ENCODE peak calls at places on chromosomes 12 and 14, in five cellular contexts. One of them, this sample, is unnamed.

GRCh38 chr12:3045494-3045893 is 31.7 kb upstream of the TSPAN9 start:
- DNase-seq in endodermal cell: no peak
- DNase-seq in CD8-positive, alpha-beta memory T cell: no peak
- DNase-seq in left ventricle myocardium inferior: no peak
- DNase-seq in cardiac muscle cell: no peak
- DNase-seq in this sample: no peak

GRCh38 chr12:104549820-104550480 is 93.2 kb downstream of the CHST11 start:
- DNase-seq in endodermal cell: no peak
- DNase-seq in CD8-positive, alpha-beta memory T cell: no peak
- DNase-seq in left ventricle myocardium inferior: no peak
- DNase-seq in cardiac muscle cell: no peak
- DNase-seq in this sample: no peak

GRCh38 chr14:50813544-50813863 is 17.5 kb downstream of the NIN start:
- DNase-seq in endodermal cell: no peak
- DNase-seq in CD8-positive, alpha-beta memory T cell: peak; percentile 49
- DNase-seq in left ventricle myocardium inferior: no peak
- DNase-seq in cardiac muscle cell: no peak
- DNase-seq in this sample: no peak

GRCh38 chr12:54627304-54627703 is 7.4 kb downstream of the LACRT start:
- DNase-seq in endodermal cell: peak; percentile 26
- DNase-seq in CD8-positive, alpha-beta memory T cell: no peak
- DNase-seq in left ventricle myocardium inferior: no peak
- DNase-seq in cardiac muscle cell: no peak
- DNase-seq in this sample: no peak

GRCh38 chr14:100142073-100143040 is 17.1 kb downstream of the DEGS2 start:
- DNase-seq in endodermal cell: no peak
- DNase-seq in CD8-positive, alpha-beta memory T cell: no peak
- DNase-seq in left ventricle myocardium inferior: peak; percentile 51
- DNase-seq in cardiac muscle cell: no peak
- DNase-seq in this sample: peak; percentile 64

GRCh38 chr12:75162845-75163244 is 46.8 kb downstream of the KCNC2 start:
- DNase-seq in endodermal cell: no peak
- DNase-seq in CD8-positive, alpha-beta memory T cell: no peak
- DNase-seq in left ventricle myocardium inferior: no peak
- DNase-seq in cardiac muscle cell: no peak
- DNase-seq in this sample: no peak

GRCh38 chr12:15278816-15279658 is 43.3 kb upstream of the PTPRO start:
- DNase-seq in endodermal cell: no peak
- DNase-seq in CD8-positive, alpha-beta memory T cell: no peak
- DNase-seq in left ventricle myocardium inferior: peak; percentile 83
- DNase-seq in cardiac muscle cell: no peak
- DNase-seq in this sample: peak; percentile 44

GRCh38 chr12:85733984-85734383 is 102.2 kb downstream of the RASSF9 start:
- DNase-seq in endodermal cell: no peak
- DNase-seq in CD8-positive, alpha-beta memory T cell: no peak
- DNase-seq in left ventricle myocardium inferior: no peak
- DNase-seq in cardiac muscle cell: no peak
- DNase-seq in this sample: no peak

GRCh38 chr14:36510874-36511273 is 9.2 kb downstream of the NKX2-1 start:
- DNase-seq in endodermal cell: no peak
- DNase-seq in CD8-positive, alpha-beta memory T cell: no peak
- DNase-seq in left ventricle myocardium inferior: no peak
- DNase-seq in cardiac muscle cell: no peak
- DNase-seq in this sample: no peak

GRCh38 chr12:42819801-42820200 is 230.3 kb upstream of the PRICKLE1 start:
- DNase-seq in endodermal cell: no peak
- DNase-seq in CD8-positive, alpha-beta memory T cell: no peak
- DNase-seq in left ventricle myocardium inferior: no peak
- DNase-seq in cardiac muscle cell: no peak
- DNase-seq in this sample: peak; percentile 23

GRCh38 chr14:97021571-97022171 is 224.5 kb downstream of the VRK1 start:
- DNase-seq in endodermal cell: peak; percentile 61
- DNase-seq in CD8-positive, alpha-beta memory T cell: no peak
- DNase-seq in left ventricle myocardium inferior: no peak
- DNase-seq in cardiac muscle cell: no peak
- DNase-seq in this sample: peak; percentile 19

GRCh38 chr12:25653487-25654175 is 100.5 kb upstream of the LMNTD1 start:
- DNase-seq in endodermal cell: no peak
- DNase-seq in CD8-positive, alpha-beta memory T cell: no peak
- DNase-seq in left ventricle myocardium inferior: no peak
- DNase-seq in cardiac muscle cell: no peak
- DNase-seq in this sample: no peak

GRCh38 chr12:51821423-51822260 is 26.9 kb downstream of the FIGNL2 start:
- DNase-seq in endodermal cell: no peak
- DNase-seq in CD8-positive, alpha-beta memory T cell: peak; percentile 14
- DNase-seq in left ventricle myocardium inferior: peak; percentile 23
- DNase-seq in cardiac muscle cell: no peak
- DNase-seq in this sample: no peak

GRCh38 chr12:64221656-64222010 is 463 bp downstream of the KICS2 start:
- DNase-seq in endodermal cell: peak; percentile 98
- DNase-seq in CD8-positive, alpha-beta memory T cell: no peak
- DNase-seq in left ventricle myocardium inferior: peak; percentile 87
- DNase-seq in cardiac muscle cell: peak; percentile 91
- DNase-seq in this sample: peak; percentile 93

GRCh38 chr12:460301-461230 is 827 bp downstream of the B4GALNT3 start:
- DNase-seq in endodermal cell: peak; percentile 75
- DNase-seq in CD8-positive, alpha-beta memory T cell: peak; percentile 41
- DNase-seq in left ventricle myocardium inferior: no peak
- DNase-seq in cardiac muscle cell: peak; percentile 41
- DNase-seq in this sample: peak; percentile 48

GRCh38 chr12:25041006-25041741 is 92.3 kb upstream of the BCAT1 start:
- DNase-seq in endodermal cell: no peak
- DNase-seq in CD8-positive, alpha-beta memory T cell: no peak
- DNase-seq in left ventricle myocardium inferior: no peak
- DNase-seq in cardiac muscle cell: no peak
- DNase-seq in this sample: no peak

DNA sequence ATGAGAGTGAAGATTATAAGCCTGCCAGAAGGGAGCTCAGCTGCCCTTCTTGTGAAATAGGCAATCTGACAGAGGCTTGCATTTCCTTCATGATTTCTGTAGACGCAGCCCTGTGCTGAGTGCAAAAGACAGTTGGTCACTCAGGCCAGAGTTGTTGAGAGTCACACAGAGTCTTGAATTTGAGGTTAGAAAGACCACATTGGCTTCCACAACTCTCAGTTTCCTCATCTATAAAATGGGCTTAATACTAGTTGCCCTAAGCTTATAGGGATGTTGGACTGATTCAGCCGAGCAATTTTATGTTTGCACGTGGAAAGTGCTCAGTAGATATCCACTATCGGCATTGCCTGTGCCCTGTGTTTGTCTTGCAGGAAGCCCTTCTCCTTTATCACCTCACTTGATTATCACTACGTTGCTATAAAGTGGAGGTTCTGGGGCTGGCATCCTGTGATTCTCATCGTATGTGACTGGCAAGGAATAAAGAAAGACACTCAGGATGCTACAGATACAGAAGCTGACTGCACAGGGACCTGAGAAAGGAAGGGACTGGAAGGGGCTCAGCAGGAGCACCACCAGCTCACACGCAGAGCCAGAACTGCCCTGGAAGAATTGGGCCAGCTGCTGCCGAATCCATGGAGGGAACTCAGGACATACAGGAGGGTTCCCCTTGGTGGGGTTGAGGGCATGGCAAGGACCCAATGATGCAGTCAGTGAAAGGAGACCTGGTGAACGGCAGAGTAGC is 19.8 kb upstream of the SERPINA4 start:
- DNase-seq in endodermal cell: no peak
- DNase-seq in CD8-positive, alpha-beta memory T cell: no peak
- DNase-seq in left ventricle myocardium inferior: no peak
- DNase-seq in cardiac muscle cell: no peak
- DNase-seq in this sample: no peak
- H3K27ac ChIP-seq in endodermal cell: no peak overlapping the region
- H3K27ac ChIP-seq in CD8-positive, alpha-beta memory T cell: no peak overlapping the region
- H3K27ac ChIP-seq in left ventricle myocardium inferior: no peak overlapping the region
- H3K27ac ChIP-seq in cardiac muscle cell: no peak overlapping the region
- H3K27ac ChIP-seq in this sample: no peak overlapping the region

DNA sequence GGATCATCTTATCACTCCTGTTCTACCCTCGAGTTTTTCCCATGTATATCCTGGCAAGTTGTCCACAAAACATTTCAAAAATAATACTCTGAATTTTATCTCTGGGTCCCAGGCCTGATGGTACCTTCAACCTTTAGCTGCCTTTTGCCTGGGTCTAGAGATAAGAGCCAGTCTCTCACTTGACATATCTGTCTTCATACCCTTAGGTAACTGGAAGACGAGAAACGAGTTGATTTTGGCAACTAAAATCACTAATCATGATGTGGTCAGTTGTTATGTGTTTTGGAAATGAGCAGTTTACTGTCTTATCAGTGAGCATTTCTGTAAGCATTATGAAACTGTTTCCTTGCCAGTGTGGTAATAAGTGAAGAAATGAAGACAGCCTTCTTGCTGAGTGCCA is 6.3 kb downstream of the RNF10 start:
- DNase-seq in endodermal cell: no peak
- DNase-seq in CD8-positive, alpha-beta memory T cell: no peak
- DNase-seq in left ventricle myocardium inferior: no peak
- DNase-seq in cardiac muscle cell: no peak
- DNase-seq in this sample: no peak
- H3K4me3 ChIP-seq in endodermal cell: no peak overlapping the region
- H3K4me3 ChIP-seq in CD8-positive, alpha-beta memory T cell: no peak overlapping the region
- H3K4me3 ChIP-seq in left ventricle myocardium inferior: no peak overlapping the region
- H3K4me3 ChIP-seq in cardiac muscle cell: no peak overlapping the region
- H3K4me3 ChIP-seq in this sample: no peak overlapping the region

GRCh38 chr12:38653650-38654049 is 251.7 kb downstream of the CPNE8 start:
- DNase-seq in endodermal cell: no peak
- DNase-seq in CD8-positive, alpha-beta memory T cell: no peak
- DNase-seq in left ventricle myocardium inferior: no peak
- DNase-seq in cardiac muscle cell: no peak
- DNase-seq in this sample: no peak
- H3K27ac ChIP-seq in endodermal cell: no peak overlapping the region
- H3K27ac ChIP-seq in CD8-positive, alpha-beta memory T cell: no peak overlapping the region
- H3K27ac ChIP-seq in left ventricle myocardium inferior: no peak overlapping the region
- H3K27ac ChIP-seq in cardiac muscle cell: no peak overlapping the region
- H3K27ac ChIP-seq in this sample: no peak overlapping the region

DNA sequence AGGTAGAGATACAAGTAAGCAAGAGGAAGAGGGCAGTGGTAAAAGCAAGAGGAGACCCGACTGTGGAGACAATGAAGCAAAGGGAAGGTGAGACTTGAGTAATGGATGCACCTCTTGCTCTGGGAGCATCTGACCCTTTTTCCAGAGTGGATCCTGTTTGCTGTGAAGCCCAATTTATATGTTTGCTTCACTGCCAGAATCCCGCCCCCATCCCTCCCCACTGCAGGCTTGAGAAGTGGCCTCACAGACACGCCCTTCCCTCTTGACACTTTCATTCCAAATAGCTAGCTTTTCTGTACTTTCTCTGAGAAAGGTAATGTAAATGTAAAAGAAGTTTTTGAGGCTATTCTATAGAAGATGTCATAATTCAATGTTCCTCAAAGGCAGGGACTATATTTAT is 673 bp upstream of the PFKM start:
- DNase-seq in endodermal cell: peak; percentile 56
- DNase-seq in CD8-positive, alpha-beta memory T cell: no peak
- DNase-seq in left ventricle myocardium inferior: no peak
- DNase-seq in cardiac muscle cell: peak; percentile 8
- DNase-seq in this sample: no peak
- H3K4me3 ChIP-seq in endodermal cell: peak overlapping the region; percentile 98
- H3K4me3 ChIP-seq in CD8-positive, alpha-beta memory T cell: no peak overlapping the region
- H3K4me3 ChIP-seq in left ventricle myocardium inferior: peak overlapping the region; percentile 82
- H3K4me3 ChIP-seq in cardiac muscle cell: peak overlapping the region; percentile 81
- H3K4me3 ChIP-seq in this sample: peak overlapping the region; percentile 19

GRCh38 chr14:91258876-91259275 is 14.4 kb upstream of the GPR68 start:
- DNase-seq in endodermal cell: no peak
- DNase-seq in CD8-positive, alpha-beta memory T cell: no peak
- DNase-seq in left ventricle myocardium inferior: no peak
- DNase-seq in cardiac muscle cell: no peak
- DNase-seq in this sample: no peak

GRCh38 chr14:91256661-91257060 is 12.2 kb upstream of the GPR68 start:
- DNase-seq in endodermal cell: no peak
- DNase-seq in CD8-positive, alpha-beta memory T cell: no peak
- DNase-seq in left ventricle myocardium inferior: no peak
- DNase-seq in cardiac muscle cell: peak; percentile 34
- DNase-seq in this sample: peak; percentile 35

GRCh38 chr14:91257328-91258020 is 13.0 kb upstream of the GPR68 start:
- DNase-seq in endodermal cell: peak; percentile 80
- DNase-seq in CD8-positive, alpha-beta memory T cell: no peak
- DNase-seq in left ventricle myocardium inferior: no peak
- DNase-seq in cardiac muscle cell: peak; percentile 49
- DNase-seq in this sample: peak; percentile 18

GRCh38 chr14:91255820-91256219 is 11.3 kb upstream of the GPR68 start:
- DNase-seq in endodermal cell: no peak
- DNase-seq in CD8-positive, alpha-beta memory T cell: no peak
- DNase-seq in left ventricle myocardium inferior: no peak
- DNase-seq in cardiac muscle cell: no peak
- DNase-seq in this sample: no peak

GRCh38 chr14:91258021-91258618 is 13.6 kb upstream of the GPR68 start:
- DNase-seq in endodermal cell: no peak
- DNase-seq in CD8-positive, alpha-beta memory T cell: no peak
- DNase-seq in left ventricle myocardium inferior: peak; percentile 31
- DNase-seq in cardiac muscle cell: no peak
- DNase-seq in this sample: no peak
- H3K27ac ChIP-seq in endodermal cell: peak overlapping the region; percentile 3
- H3K27ac ChIP-seq in CD8-positive, alpha-beta memory T cell: no peak overlapping the region
- H3K27ac ChIP-seq in left ventricle myocardium inferior: peak overlapping the region; percentile 63
- H3K27ac ChIP-seq in cardiac muscle cell: no peak overlapping the region
- H3K27ac ChIP-seq in this sample: no peak overlapping the region

GRCh38 chr12:106584104-106585064 is 1.6 kb downstream of the RFX4 start:
- DNase-seq in endodermal cell: peak; percentile 87
- DNase-seq in CD8-positive, alpha-beta memory T cell: no peak
- DNase-seq in left ventricle myocardium inferior: no peak
- DNase-seq in cardiac muscle cell: peak; percentile 63
- DNase-seq in this sample: no peak

GRCh38 chr12:106586535-106586802 is 3.7 kb downstream of the RFX4 start:
- DNase-seq in endodermal cell: peak; percentile 78
- DNase-seq in CD8-positive, alpha-beta memory T cell: no peak
- DNase-seq in left ventricle myocardium inferior: no peak
- DNase-seq in cardiac muscle cell: no peak
- DNase-seq in this sample: no peak

GRCh38 chr12:106585862-106586534 is 3.2 kb downstream of the RFX4 start:
- DNase-seq in endodermal cell: peak; percentile 91
- DNase-seq in CD8-positive, alpha-beta memory T cell: no peak
- DNase-seq in left ventricle myocardium inferior: no peak
- DNase-seq in cardiac muscle cell: peak; percentile 57
- DNase-seq in this sample: peak; percentile 27

GRCh38 chr12:106583578-106584103 is 837 bp downstream of the RFX4 start:
- DNase-seq in endodermal cell: peak; percentile 86
- DNase-seq in CD8-positive, alpha-beta memory T cell: peak; percentile 3
- DNase-seq in left ventricle myocardium inferior: no peak
- DNase-seq in cardiac muscle cell: peak; percentile 29
- DNase-seq in this sample: peak; percentile 21

GRCh38 chr12:106585237-106585834 is 2.5 kb downstream of the RFX4 start:
- DNase-seq in endodermal cell: peak; percentile 70
- DNase-seq in CD8-positive, alpha-beta memory T cell: no peak
- DNase-seq in left ventricle myocardium inferior: no peak
- DNase-seq in cardiac muscle cell: no peak
- DNase-seq in this sample: no peak
- H3K4me3 ChIP-seq in endodermal cell: peak overlapping the region; percentile 79
- H3K4me3 ChIP-seq in CD8-positive, alpha-beta memory T cell: no peak overlapping the region
- H3K4me3 ChIP-seq in left ventricle myocardium inferior: peak overlapping the region; percentile 51
- H3K4me3 ChIP-seq in cardiac muscle cell: peak overlapping the region; percentile 29
- H3K4me3 ChIP-seq in this sample: no peak overlapping the region

GRCh38 chr14:32763673-32764072 is 175.0 kb upstream of the NPAS3 start:
- DNase-seq in endodermal cell: no peak
- DNase-seq in CD8-positive, alpha-beta memory T cell: no peak
- DNase-seq in left ventricle myocardium inferior: no peak
- DNase-seq in cardiac muscle cell: no peak
- DNase-seq in this sample: no peak
- H3K27ac ChIP-seq in endodermal cell: no peak overlapping the region
- H3K27ac ChIP-seq in CD8-positive, alpha-beta memory T cell: no peak overlapping the region
- H3K27ac ChIP-seq in left ventricle myocardium inferior: no peak overlapping the region
- H3K27ac ChIP-seq in cardiac muscle cell: no peak overlapping the region
- H3K27ac ChIP-seq in this sample: no peak overlapping the region

GRCh38 chr14:72925171-72925759 is 999 bp upstream of the DCAF4 start:
- DNase-seq in endodermal cell: peak; percentile 47
- DNase-seq in CD8-positive, alpha-beta memory T cell: no peak
- DNase-seq in left ventricle myocardium inferior: no peak
- DNase-seq in cardiac muscle cell: no peak
- DNase-seq in this sample: no peak
- H3K4me3 ChIP-seq in endodermal cell: peak overlapping the region; percentile 93
- H3K4me3 ChIP-seq in CD8-positive, alpha-beta memory T cell: peak overlapping the region; percentile 90
- H3K4me3 ChIP-seq in left ventricle myocardium inferior: peak overlapping the region; percentile 79
- H3K4me3 ChIP-seq in cardiac muscle cell: no peak overlapping the region
- H3K4me3 ChIP-seq in this sample: no peak overlapping the region